ENCODE peak calls at places on chromosomes 3 and 15, in four cellular contexts. Q, X, J and B are unnamed samples.

GRCh38 chr3:47323431-47324277 is 40.9 kb downstream of the KLHL18 start:
- DNase-seq in Q (peak), X (no peak), J (peak), B (no peak)

GRCh38 chr3:127961963-127962362 is 46.9 kb downstream of the KBTBD12 start:
- DNase-seq in Q (peak), X (no peak), J (peak), B (no peak)

GRCh38 chr3:23748398-23749110 is 57.2 kb upstream of the UBE2E1 start:
- DNase-seq in Q (peak), X (no peak), J (no peak), B (no peak)

GRCh38 chr3:153247331-153248311 is 85.6 kb downstream of the RAP2B start:
- DNase-seq in Q (no peak), X (no peak), J (no peak), B (no peak)

GRCh38 chr3:18679226-18679625 is 254.1 kb upstream of the SATB1 start:
- DNase-seq in Q (no peak), X (no peak), J (no peak), B (no peak)

GRCh38 chr3:143083781-143084180 is 35.8 kb upstream of the CHST2 start:
- DNase-seq in Q (no peak), X (no peak), J (no peak), B (no peak)

GRCh38 chr15:70023769-70024491 is 73.8 kb downstream of the TLE3 start:
- DNase-seq in Q (peak), X (peak), J (peak), B (no peak)

GRCh38 chr3:19428729-19429128 is 280.4 kb downstream of the KCNH8 start:
- DNase-seq in Q (no peak), X (no peak), J (no peak), B (no peak)

GRCh38 chr15:76987896-76988860 is 6.7 kb upstream of the PSTPIP1 start:
- DNase-seq in Q (no peak), X (no peak), J (no peak), B (peak)

GRCh38 chr3:15976524-15976923 is 178.7 kb upstream of the ANKRD28 start:
- DNase-seq in Q (no peak), X (no peak), J (no peak), B (no peak)

GRCh38 chr3:15977089-15977488 is 179.3 kb upstream of the ANKRD28 start:
- DNase-seq in Q (no peak), X (no peak), J (no peak), B (no peak)

GRCh38 chr3:15979900-15980299 is 182.1 kb upstream of the ANKRD28 start:
- DNase-seq in Q (no peak), X (no peak), J (no peak), B (no peak)

GRCh38 chr3:15979490-15979889 is 181.7 kb upstream of the ANKRD28 start:
- DNase-seq in Q (no peak), X (no peak), J (no peak), B (no peak)

DNA sequence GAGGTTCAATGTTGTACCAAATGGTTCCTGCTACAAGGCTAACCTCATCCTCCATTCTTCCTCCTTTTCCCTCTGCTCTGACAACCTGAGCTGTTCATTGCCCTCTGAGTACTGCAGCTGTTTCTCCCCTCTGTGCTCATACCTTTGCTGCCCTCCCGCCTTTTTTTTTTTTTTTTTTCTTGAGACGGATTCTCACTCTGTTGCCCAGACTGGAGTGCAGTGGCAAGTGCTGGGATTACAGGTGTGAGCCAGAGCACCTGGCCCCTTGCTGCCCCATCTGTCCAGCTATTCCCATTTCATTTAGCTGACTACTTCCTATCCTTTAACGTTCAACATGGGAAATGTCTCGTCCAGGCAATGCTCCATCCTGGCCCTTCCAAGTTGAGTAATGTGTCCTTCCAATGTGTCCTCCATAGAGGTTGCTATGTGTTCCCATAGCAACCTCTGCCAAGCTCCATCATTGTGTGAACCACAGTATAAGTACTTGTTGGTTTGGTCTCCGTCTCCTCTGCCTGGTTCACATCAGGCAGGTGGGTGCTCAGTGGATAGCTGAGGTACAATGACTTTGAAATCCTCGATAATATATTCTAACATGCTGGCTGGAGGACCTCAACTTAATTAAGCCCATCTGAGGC is 179.9 kb upstream of the ANKRD28 start:
- DNase-seq in Q (no peak), X (no peak), J (no peak), B (no peak)
- TF ChIP-seq CTCF in Q (no peak), X (no peak), J (no peak), B (no peak)

GRCh38 chr3:146164506-146164905 is 3.5 kb upstream of the PLOD2 start:
- DNase-seq in Q (no peak), X (no peak), J (no peak), B (no peak)

GRCh38 chr3:146162561-146162960 is 1.6 kb upstream of the PLOD2 start:
- DNase-seq in Q (no peak), X (no peak), J (no peak), B (no peak)

GRCh38 chr3:146164951-146165350 is 4.0 kb upstream of the PLOD2 start:
- DNase-seq in Q (no peak), X (no peak), J (no peak), B (no peak)

GRCh38 chr3:146164071-146164470 is 3.1 kb upstream of the PLOD2 start:
- DNase-seq in Q (no peak), X (no peak), J (no peak), B (no peak)

DNA sequence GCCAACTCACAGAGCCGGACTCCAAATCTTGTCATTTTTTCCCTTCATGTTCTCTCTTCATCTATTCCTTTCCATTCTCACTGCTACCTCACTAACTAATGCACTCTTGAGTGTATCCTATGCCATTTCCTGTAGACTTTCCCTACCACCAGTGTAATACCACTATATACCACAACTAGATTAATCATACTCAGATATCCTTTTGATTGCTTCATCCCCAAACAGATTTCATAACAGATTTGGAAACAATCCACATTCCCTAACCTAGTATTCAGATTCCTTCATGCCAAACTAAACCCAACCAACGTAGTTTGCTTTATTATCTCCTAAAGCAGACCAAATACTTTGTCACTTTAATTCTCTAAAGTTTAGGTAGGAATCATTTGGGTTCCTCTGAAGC is 2.6 kb upstream of the PLOD2 start:
- DNase-seq in Q (peak), X (no peak), J (peak), B (no peak)
- TF ChIP-seq CTCF in Q (peak), X (no peak), J (peak), B (peak)

DNA sequence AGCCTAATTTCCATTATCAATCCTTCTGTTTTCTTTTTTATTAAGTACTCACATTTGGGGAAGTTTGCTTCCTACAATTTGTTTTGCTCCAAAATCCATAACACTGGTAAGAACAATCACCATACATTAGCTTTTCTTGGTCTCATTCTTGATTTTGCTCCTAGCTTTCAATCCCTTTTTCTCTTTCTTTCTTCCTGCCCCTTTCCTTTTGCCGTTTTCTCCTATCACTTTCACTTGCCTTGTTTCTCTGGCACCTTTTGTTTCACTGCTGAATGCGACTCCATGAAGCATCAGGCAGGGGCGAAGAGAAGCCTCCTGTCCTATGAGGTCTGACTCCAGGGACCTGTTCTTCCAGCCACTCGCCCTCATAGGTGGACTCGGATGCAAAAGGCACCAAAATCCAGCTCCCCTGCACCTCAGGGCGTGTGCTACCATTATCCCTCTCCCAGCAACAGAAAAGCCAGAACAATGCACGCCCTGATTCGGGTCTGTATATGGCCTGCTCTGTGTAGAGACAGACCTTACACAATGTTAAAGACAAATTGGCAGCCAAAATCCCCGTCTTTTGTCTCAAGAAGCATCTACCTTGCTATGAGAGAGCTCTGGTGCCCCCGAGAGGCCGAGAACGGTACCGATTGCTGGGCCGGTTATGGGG is 462.0 kb upstream of the PPP2R3A start:
- DNase-seq in Q (peak), X (peak), J (peak), B (peak)
- TF ChIP-seq CTCF in Q (peak), X (peak), J (peak), B (peak)

DNA sequence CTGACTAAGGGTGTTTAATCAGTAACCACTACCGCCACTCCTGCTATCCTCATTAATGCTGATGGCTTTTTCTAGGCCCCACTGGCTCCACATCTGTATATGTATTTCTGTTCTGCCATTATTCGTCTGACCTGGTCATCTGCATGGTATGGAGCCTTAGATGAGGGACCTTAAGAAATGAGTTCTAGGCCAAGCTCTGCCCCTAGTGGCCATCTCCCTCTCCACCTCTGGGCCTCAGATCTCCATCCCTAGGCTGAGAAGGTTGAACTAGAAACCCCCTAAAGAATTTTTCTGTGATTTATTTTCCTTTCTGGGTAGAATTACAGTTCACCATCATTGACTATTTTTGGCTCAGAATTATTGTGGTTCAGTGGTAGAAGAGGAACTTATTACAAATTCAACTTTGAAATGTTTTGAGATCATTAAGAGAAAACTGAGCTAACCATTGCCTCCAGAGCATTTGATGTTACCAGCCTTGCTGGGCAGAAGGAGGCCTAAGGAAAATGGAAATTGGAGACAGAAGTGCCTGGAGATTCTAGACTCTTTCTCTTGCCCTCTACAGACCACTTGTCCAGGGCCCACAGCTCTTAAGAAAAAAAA is 325.2 kb upstream of the NR2E3 start:
- DNase-seq in Q (no peak), X (no peak), J (no peak), B (no peak)
- TF ChIP-seq CTCF in Q (peak), X (no peak), J (peak), B (peak)

DNA sequence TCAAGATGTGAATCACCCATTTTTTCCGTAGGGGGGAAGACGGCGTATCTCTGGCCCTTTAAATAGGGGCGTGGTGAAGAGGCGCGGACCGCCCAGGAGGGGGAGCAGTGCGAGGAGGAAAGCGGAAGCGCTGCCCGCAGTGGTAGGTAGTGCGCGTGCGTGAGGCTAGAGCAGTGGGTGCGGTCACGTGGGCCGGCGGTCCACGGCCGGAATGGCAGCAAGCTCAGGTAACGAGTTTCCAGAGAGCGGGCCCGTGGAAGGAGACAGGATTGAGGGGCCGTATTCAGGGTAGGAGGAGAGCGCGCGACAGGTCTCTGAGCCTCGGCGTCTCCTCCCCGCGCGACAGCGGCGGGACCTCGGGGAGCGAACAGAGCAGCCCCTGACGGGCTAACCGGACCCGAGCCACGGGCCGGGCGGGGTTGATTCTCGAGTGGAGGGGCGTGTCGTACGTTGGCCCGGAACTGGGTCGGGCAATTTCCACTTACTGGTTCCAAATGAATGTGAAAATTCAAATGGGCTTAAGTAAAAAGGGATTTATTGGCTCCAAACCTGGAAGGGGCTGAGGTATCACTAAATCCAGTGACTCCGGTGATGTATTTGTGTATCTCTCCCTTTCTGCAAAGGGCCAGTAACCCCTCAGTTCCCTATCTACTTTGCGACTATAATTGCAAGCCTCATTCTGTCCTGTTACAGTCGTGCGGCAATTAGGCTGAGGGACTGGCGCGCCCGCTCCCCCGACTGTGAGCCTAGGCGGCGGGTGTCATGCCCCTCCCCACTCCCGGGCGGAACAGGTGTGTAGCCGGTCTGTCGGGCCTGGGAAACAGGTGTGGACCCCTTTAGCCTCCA is at the start of gene VPS8:
- DNase-seq in Q (peak), X (peak), J (peak), B (peak)
- TF ChIP-seq CTCF in Q (peak), X (peak), J (peak), B (peak)

GRCh38 chr3:45688194-45688881 is 858 bp upstream of the SACM1L start:
- DNase-seq in Q (peak), X (no peak), J (peak), B (no peak)
- TF ChIP-seq CTCF in Q (peak), X (no peak), J (no peak), B (peak)

DNA sequence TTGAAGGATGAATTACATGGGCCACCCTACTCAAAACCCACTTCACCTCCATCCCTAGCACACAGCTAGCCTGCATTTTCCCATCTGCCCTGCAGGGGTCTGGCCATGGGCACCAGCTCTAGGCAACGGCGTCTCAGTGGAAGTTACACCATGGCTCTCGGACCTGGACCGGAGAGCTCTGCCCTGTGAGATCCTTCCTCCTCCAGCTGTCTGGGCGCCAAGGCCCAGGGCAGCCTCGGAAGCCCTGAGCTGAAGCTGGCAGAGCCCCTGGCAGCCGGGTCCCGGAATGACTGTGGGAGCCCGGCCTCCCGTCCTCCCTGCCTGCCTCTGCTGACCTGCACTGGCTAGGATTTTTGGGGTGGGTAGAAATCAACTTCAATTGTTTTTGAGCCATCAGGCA is 98.9 kb downstream of the CHSY1 start:
- DNase-seq in Q (no peak), X (no peak), J (no peak), B (no peak)
- TF ChIP-seq CTCF in Q (peak), X (no peak), J (no peak), B (peak)

DNA sequence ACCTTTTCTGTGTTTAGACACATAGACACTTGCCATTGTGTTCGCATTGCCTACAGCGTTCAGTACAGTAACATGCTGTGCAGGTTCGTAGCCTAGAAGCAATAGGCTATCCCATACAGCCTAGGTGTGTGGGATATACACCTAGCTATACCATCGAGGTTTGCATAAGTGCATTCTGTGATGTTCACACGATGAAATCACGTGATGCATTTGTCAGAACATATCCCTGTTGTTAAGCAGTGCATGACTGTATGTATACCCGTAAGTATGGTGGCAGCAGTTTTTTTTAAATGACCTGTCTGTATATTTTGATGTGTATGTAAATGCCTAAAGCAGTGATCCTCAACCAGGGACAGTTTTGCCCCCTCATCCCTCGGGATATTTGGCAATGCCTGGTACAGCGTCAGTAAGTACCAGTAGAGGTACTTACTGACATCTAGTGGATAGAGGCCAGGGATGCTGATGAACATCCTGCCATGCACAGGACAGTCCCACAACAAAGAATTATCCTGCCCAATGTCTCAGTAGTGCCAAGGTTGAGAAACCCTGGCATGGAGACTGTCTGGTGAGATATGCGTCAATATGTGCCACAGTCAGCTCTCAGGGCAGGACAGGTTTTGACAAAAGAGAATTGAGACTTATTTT is 129.1 kb downstream of the HCN4 start:
- DNase-seq in Q (peak), X (no peak), J (no peak), B (no peak)
- TF ChIP-seq CTCF in Q (peak), X (no peak), J (no peak), B (peak)

GRCh38 chr3:57091874-57092273 is 31.4 kb downstream of the SPATA12 start:
- DNase-seq in Q (no peak), X (no peak), J (no peak), B (no peak)

GRCh38 chr3:57094011-57094535 is 33.6 kb downstream of the SPATA12 start:
- DNase-seq in Q (no peak), X (no peak), J (no peak), B (no peak)

GRCh38 chr3:57089043-57089442 is 28.6 kb downstream of the SPATA12 start:
- DNase-seq in Q (no peak), X (no peak), J (no peak), B (no peak)

GRCh38 chr3:57093489-57093888 is 33.0 kb downstream of the SPATA12 start:
- DNase-seq in Q (no peak), X (no peak), J (no peak), B (no peak)

DNA sequence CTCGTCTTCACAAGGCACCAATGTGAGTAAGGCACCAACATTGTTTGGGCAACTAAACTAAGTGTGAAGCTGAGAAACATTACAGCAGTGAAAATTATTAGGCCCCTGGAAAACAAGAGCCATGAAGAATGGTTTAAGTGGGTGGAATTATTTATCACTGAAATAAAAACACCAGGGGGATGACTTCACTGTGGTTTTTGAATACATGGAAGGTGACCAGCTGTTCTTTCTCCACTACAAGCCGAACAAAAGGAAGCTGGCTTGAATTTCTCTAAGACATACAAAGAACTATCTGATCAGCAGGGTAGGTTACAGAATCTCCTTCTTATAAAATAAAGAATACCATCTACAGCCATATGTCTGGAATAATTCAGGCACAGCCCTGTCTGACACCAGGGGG is 31.0 kb downstream of the SPATA12 start:
- DNase-seq in Q (peak), X (no peak), J (no peak), B (no peak)
- TF ChIP-seq CTCF in Q (no peak), X (no peak), J (no peak), B (no peak)